ENCODE peak calls at places on chromosomes 11 and 22, in eight cellular contexts. M is Right ventricle myocardium inferior; L is stimulated activated CD8-positive, alpha-beta memory T cell treated with anti-CD3 and anti-CD28 coated beads, Interleukin-15, amount 100 ng/mL, for 1 hour; T is stomach; K is GM12891; P is MV-4-11; I is stimulated activated CD4-positive, alpha-beta T cell treated with anti-CD3 and anti-CD28 coated beads, Interleukin-1b, Interleukin-23, amount 100 ng/mL, for 1 hour; D is activated T-cell treated with anti-CD3 and anti-CD28 coated beads, Interleukin-2, amount 50 U/mL, for 4 hours. F is an unnamed sample.

GRCh38 chr22:19085233-19086043 is 36.8 kb downstream of the DGCR2 start:
- DNase-seq in M (no peak), L (no peak), T (no peak), K (peak), P (peak), I (no peak), D (no peak), F (no peak)

GRCh38 chr11:60498853-60499252 is 6.3 kb downstream of the MS4A12 start:
- DNase-seq in M (peak), L (no peak), T (no peak), K (no peak), P (peak), I (no peak), D (no peak), F (no peak)

GRCh38 chr11:134987223-134987768 is 575.3 kb upstream of the B3GAT1 start:
- DNase-seq in M (no peak), L (no peak), T (no peak), K (no peak), P (no peak), I (no peak), D (no peak), F (no peak)

GRCh38 chr22:25109878-25110595 is 89.6 kb upstream of the CRYBB3 start:
- DNase-seq in M (no peak), L (no peak), T (peak), K (no peak), P (no peak), I (no peak), D (no peak), F (no peak)

GRCh38 chr11:122116591-122116990 is 576 bp upstream of the BLID start:
- DNase-seq in M (no peak), L (no peak), T (no peak), K (no peak), P (no peak), I (no peak), D (no peak), F (no peak)

GRCh38 chr11:34639545-34639944 is 18.7 kb downstream of the EHF start:
- DNase-seq in M (no peak), L (no peak), T (no peak), K (no peak), P (no peak), I (no peak), D (no peak), F (no peak)

GRCh38 chr22:38462960-38463784 is 4.7 kb upstream of the KDELR3 start:
- DNase-seq in M (no peak), L (no peak), T (no peak), K (no peak), P (no peak), I (no peak), D (no peak), F (peak)

GRCh38 chr11:10900686-10901415 is 43.0 kb upstream of the ZBED5 start:
- DNase-seq in M (no peak), L (no peak), T (no peak), K (no peak), P (no peak), I (no peak), D (no peak), F (no peak)

GRCh38 chr22:42856179-42856864 is 751 bp downstream of the ARFGAP3 start:
- DNase-seq in M (peak), L (peak), T (peak), K (peak), P (peak), I (no peak), D (peak), F (peak)

GRCh38 chr22:43014062-43014875 is 680 bp downstream of the PACSIN2 start:
- DNase-seq in M (peak), L (no peak), T (peak), K (peak), P (no peak), I (no peak), D (no peak), F (no peak)

GRCh38 chr11:71341596-71341995 is 89.2 kb upstream of the SHANK2 start:
- DNase-seq in M (no peak), L (no peak), T (no peak), K (no peak), P (no peak), I (no peak), D (no peak), F (no peak)

GRCh38 chr11:25981998-25982397 is 349.9 kb upstream of the ANO3 start:
- DNase-seq in M (no peak), L (no peak), T (no peak), K (no peak), P (peak), I (no peak), D (no peak), F (no peak)

GRCh38 chr11:34887260-34887659 is 28.9 kb downstream of the APIP start:
- DNase-seq in M (no peak), L (no peak), T (no peak), K (no peak), P (no peak), I (no peak), D (no peak), F (no peak)

GRCh38 chr22:26998134-26998533 is 340.7 kb downstream of the MIAT start:
- DNase-seq in M (no peak), L (no peak), T (no peak), K (no peak), P (no peak), I (no peak), D (no peak), F (no peak)

GRCh38 chr11:3135491-3136440 is 29.3 kb downstream of the OSBPL5 start:
- DNase-seq in M (peak), L (no peak), T (no peak), K (no peak), P (peak), I (no peak), D (no peak), F (peak)

GRCh38 chr11:102359372-102359771 is 12.4 kb downstream of the BIRC2 start:
- DNase-seq in M (no peak), L (no peak), T (no peak), K (no peak), P (no peak), I (no peak), D (no peak), F (no peak)

GRCh38 chr22:41699264-41700104 is at the start of gene MEI1:
- DNase-seq in M (peak), L (peak), T (peak), K (peak), P (peak), I (peak), D (peak), F (no peak)

GRCh38 chr11:93579187-93579773 is 36.1 kb upstream of the SMCO4 start:
- DNase-seq in M (no peak), L (no peak), T (no peak), K (no peak), P (no peak), I (no peak), D (no peak), F (no peak)

GRCh38 chr22:49243965-49244364 is 583.7 kb downstream of the BRD1 start:
- DNase-seq in M (no peak), L (no peak), T (no peak), K (no peak), P (no peak), I (no peak), D (no peak), F (no peak)

GRCh38 chr22:40220316-40221054 is 42.8 kb downstream of the TNRC6B start:
- DNase-seq in M (no peak), L (no peak), T (no peak), K (no peak), P (peak), I (no peak), D (no peak), F (no peak)

GRCh38 chr11:1656670-1657069 is 27.1 kb downstream of the KRTAP5-5 start:
- DNase-seq in M (no peak), L (no peak), T (no peak), K (no peak), P (no peak), I (no peak), D (no peak), F (peak)

GRCh38 chr11:46597609-46598219 is 3.9 kb upstream of the AMBRA1 start:
- DNase-seq in M (no peak), L (no peak), T (no peak), K (no peak), P (peak), I (no peak), D (no peak), F (no peak)

GRCh38 chr22:30694171-30694637 is 470 bp upstream of the OSBP2 start:
- DNase-seq in M (no peak), L (peak), T (peak), K (no peak), P (no peak), I (peak), D (peak), F (no peak)

GRCh38 chr11:69840371-69841169 is 21.4 kb upstream of the FGF3 start:
- DNase-seq in M (no peak), L (no peak), T (no peak), K (no peak), P (no peak), I (no peak), D (no peak), F (no peak)

GRCh38 chr11:19978668-19979518 is 181.4 kb downstream of the DBX1 start:
- DNase-seq in M (no peak), L (no peak), T (no peak), K (no peak), P (peak), I (no peak), D (no peak), F (no peak)

GRCh38 chr11:72103754-72104167 is 664 bp upstream of the LAMTOR1 start:
- DNase-seq in M (no peak), L (no peak), T (no peak), K (no peak), P (no peak), I (no peak), D (no peak), F (no peak)

GRCh38 chr11:87970762-87971161 is 204.5 kb downstream of the RAB38 start:
- DNase-seq in M (no peak), L (no peak), T (no peak), K (no peak), P (no peak), I (no peak), D (no peak), F (no peak)

GRCh38 chr11:8826145-8826786 is 84.7 kb upstream of the AKIP1 start:
- DNase-seq in M (no peak), L (no peak), T (no peak), K (no peak), P (no peak), I (no peak), D (no peak), F (no peak)

F was measured in chondrocyte.